ENCODE peak calls at places on chromosome 5, in four cellular contexts. Z is H9, G is H1, T is trophoblast cell. O is an unnamed sample. For H3K79me2, the result is how much of the 10 kb centered on the place peaks cover.

GRCh38 chr5:54820346-54820745 is 165.0 kb downstream of the ESM1 start:
- DNase-seq in Z (no peak), T (no peak), G (no peak), O (no peak)

GRCh38 chr5:163649522-163649921 is 144.1 kb downstream of the MAT2B start:
- DNase-seq in Z (no peak), G (no peak), T (peak), O (peak)

GRCh38 chr5:164354138-164354751 is 848.8 kb downstream of the MAT2B start:
- DNase-seq in Z (no peak), G (no peak), T (no peak), O (no peak)

GRCh38 chr5:149181702-149182101 is 40.4 kb downstream of the ABLIM3 start:
- DNase-seq in T (no peak), G (no peak), Z (no peak), O (no peak)

GRCh38 chr5:170524576-170524975 is 20.8 kb downstream of the KCNIP1 start:
- DNase-seq in Z (no peak), G (no peak), T (no peak), O (no peak)

GRCh38 chr5:132089363-132089762 is 15.8 kb downstream of the CSF2 start:
- DNase-seq in G (no peak), Z (no peak), T (no peak), O (no peak)

GRCh38 chr5:149486726-149487635 is 64.3 kb downstream of the CSNK1A1 start:
- DNase-seq in Z (peak), T (peak), G (peak), O (peak)

GRCh38 chr5:96893342-96893741 is 17.0 kb downstream of the ERAP2 start:
- DNase-seq in G (no peak), Z (no peak), T (peak), O (peak)

GRCh38 chr5:33319151-33319550 is 121.6 kb upstream of the TARS1 start:
- DNase-seq in T (no peak), G (no peak), Z (no peak), O (no peak)

GRCh38 chr5:153400931-153401330 is 89.5 kb upstream of the GRIA1 start:
- DNase-seq in T (no peak), Z (no peak), G (no peak), O (no peak)

GRCh38 chr5:132260714-132261615 is 3.5 kb downstream of the PDLIM4 start:
- DNase-seq in Z (peak), T (peak), G (peak), O (no peak)

GRCh38 chr5:119287547-119288073 is 68.2 kb upstream of the TNFAIP8 start:
- DNase-seq in T (peak), Z (no peak), G (no peak), O (peak)

GRCh38 chr5:107665036-107665435 is 5.7 kb downstream of the EFNA5 start:
- DNase-seq in Z (no peak), G (no peak), T (no peak), O (peak)

GRCh38 chr5:107663697-107664096 is 7.0 kb downstream of the EFNA5 start:
- DNase-seq in G (no peak), T (no peak), Z (no peak), O (no peak)

GRCh38 chr5:107668933-107669542 is 1.7 kb downstream of the EFNA5 start:
- DNase-seq in T (no peak), Z (peak), G (no peak), O (peak)

GRCh38 chr5:107668154-107668932 is 2.4 kb downstream of the EFNA5 start:
- DNase-seq in T (peak), G (no peak), Z (no peak), O (peak)

DNA sequence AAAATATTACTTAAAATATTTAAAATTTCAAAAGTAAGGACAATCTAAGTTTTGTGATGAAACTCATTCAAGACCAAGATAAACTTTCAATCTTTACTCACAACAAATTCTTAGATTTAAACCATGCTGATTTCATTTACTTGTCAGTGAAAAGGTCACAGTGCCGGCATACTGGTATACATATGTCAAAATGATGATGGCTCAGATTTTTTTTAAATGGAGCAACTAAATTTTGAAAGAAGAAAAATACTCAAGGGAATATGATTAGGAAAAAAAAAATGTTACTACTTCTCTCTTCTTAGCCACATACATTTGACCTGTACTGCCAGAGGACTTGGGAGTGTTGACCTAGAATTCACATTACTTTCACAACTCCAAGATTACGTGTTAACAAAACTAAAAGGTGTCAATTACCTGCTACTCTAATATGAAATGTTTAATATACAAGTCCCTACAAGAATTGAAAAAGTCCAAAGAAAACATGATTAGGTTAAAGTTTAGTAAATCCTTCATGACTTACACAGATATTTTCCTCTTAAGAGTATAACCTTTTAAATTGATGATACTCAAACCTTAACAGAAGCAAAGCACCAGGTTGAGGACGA is 4.6 kb downstream of the EFNA5 start:
- DNase-seq in T (peak), G (no peak), Z (no peak), O (no peak)
- H3K4ac ChIP-seq in T (no peak), G (no peak), Z (no peak), O (no peak)

DNA sequence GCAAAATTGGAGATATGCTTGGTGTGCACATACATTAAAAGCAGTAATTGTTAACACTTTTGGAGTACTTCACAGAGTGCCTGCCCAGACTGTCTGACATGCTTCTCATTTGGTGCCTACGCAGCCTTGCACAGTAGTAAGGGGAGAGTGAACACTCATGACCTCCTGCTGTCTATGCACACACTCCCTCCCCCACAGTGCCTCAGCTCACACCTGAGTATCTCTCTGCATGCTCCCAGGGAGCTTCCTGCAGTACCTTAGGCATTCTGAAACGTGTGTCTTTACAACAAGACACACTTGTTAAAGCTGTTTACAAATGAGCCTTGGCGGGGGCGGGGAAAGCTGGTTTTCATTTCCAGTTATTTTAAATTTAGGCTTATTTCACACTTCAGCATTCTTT is 18.0 kb downstream of the MAP3K1 start:
- DNase-seq in Z (no peak), G (no peak), T (no peak), O (peak)
- H3K79me2 ChIP-seq in Z (under half), G (half or more), T (under half), O (under half)

DNA sequence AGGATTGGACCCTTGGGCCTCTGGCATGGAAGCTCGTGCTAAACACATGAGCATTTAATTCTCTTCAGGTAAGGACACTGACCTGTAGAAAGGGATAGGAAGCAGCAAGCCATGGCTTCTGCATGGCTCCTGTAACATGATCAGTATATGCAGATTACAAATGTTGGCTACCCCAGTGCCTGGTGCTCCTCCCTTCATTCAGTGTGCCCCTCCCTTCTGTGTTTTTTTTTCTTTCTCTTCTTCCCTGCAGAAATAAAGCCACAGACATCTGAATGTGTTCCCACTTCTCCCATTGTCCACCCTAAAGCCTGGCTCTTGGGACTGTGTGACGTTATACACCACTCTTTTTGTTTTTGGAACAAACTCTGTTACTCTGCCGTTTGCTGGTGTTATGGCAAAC is 53.0 kb downstream of the ARHGAP26 start:
- DNase-seq in T (no peak), G (no peak), Z (no peak), O (no peak)
- H2BK120ac ChIP-seq in T (no peak), G (no peak), Z (no peak), O (no peak)

DNA sequence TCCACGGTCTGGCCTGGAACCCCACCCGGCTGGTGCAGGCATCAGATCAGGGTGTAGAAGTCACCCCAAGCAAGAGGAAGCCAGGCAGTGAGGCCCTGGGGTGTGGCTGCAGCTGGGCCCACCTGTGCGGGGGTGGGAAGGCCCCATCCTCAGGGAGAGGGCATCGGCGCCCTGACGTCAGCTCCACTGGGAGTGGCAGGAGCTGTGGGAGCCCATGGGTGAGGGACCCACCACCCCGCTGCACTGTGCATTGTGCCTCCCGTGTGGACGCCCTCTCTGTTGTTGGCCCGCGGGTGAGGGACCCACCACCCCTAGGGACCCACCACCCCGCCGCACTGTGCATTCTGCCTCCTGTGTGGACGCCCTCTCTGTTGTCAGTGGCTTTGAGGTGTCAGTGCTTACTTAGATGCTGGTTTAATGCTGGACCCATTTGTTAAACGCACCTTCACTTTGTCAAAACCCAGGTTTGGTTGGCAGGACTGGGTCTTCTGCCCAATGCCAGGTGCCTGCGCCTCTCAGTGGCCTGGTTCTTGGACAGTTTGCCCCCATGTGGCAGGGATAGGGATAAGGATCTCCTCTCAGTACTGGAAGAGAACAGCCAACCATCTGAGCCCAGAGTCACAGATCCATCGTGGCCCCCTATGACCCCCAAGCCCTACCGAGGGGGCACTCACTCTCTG is 6.9 kb upstream of the EXOC3 start:
- DNase-seq in T (peak), G (no peak), Z (peak), O (peak)
- H3K4ac ChIP-seq in T (no peak), G (no peak), Z (no peak), O (no peak)

GRCh38 chr5:43609752-43610151 is 6.8 kb downstream of the NNT start:
- DNase-seq in T (peak), Z (no peak), G (no peak), O (no peak)
- H3K79me2 ChIP-seq in T (under half), Z (under half), G (under half), O (under half)